ENCODE peak calls at places on chromosomes 4 and X, in five cellular contexts. One of them, this sample, is unnamed.

GRCh38 chrX:39133971-39134370 is 332.7 kb downstream of the MID1IP1 start:
- DNase-seq in K562: peak
- DNase-seq in HepG2: no peak
- DNase-seq in SK-N-SH: no peak
- DNase-seq in GM12878: no peak
- DNase-seq in this sample: no peak

GRCh38 chrX:7316887-7317286 is 168.9 kb upstream of the PUDP start:
- DNase-seq in K562: no peak
- DNase-seq in HepG2: no peak
- DNase-seq in SK-N-SH: no peak
- DNase-seq in GM12878: no peak
- DNase-seq in this sample: no peak

GRCh38 chrX:40947276-40947675 is 138.0 kb upstream of the USP9X start:
- DNase-seq in K562: no peak
- DNase-seq in HepG2: no peak
- DNase-seq in SK-N-SH: no peak
- DNase-seq in GM12878: no peak
- DNase-seq in this sample: no peak

GRCh38 chrX:29039501-29039900 is 452.3 kb downstream of the IL1RAPL1 start:
- DNase-seq in K562: no peak
- DNase-seq in HepG2: no peak
- DNase-seq in SK-N-SH: no peak
- DNase-seq in GM12878: no peak
- DNase-seq in this sample: no peak

GRCh38 chr4:23033796-23034195 is 341.1 kb downstream of the GBA3 start:
- DNase-seq in K562: no peak
- DNase-seq in HepG2: no peak
- DNase-seq in SK-N-SH: no peak
- DNase-seq in GM12878: no peak
- DNase-seq in this sample: no peak

GRCh38 chr4:52946811-52947210 is 84.7 kb downstream of the RASL11B start:
- DNase-seq in K562: no peak
- DNase-seq in HepG2: no peak
- DNase-seq in SK-N-SH: no peak
- DNase-seq in GM12878: no peak
- DNase-seq in this sample: no peak

GRCh38 chr4:98481167-98481566 is 177.2 kb downstream of the TSPAN5 start:
- DNase-seq in K562: no peak
- DNase-seq in HepG2: peak
- DNase-seq in SK-N-SH: peak
- DNase-seq in GM12878: no peak
- DNase-seq in this sample: no peak

GRCh38 chrX:118878977-118879376 is 55.4 kb downstream of the ZCCHC12 start:
- DNase-seq in K562: no peak
- DNase-seq in HepG2: no peak
- DNase-seq in SK-N-SH: no peak
- DNase-seq in GM12878: no peak
- DNase-seq in this sample: no peak

GRCh38 chr4:7332216-7333023 is 102.3 kb downstream of the PSAPL1 start:
- DNase-seq in K562: no peak
- DNase-seq in HepG2: no peak
- DNase-seq in SK-N-SH: no peak
- DNase-seq in GM12878: no peak
- DNase-seq in this sample: no peak

GRCh38 chr4:113106076-113106475 is 56.6 kb downstream of the ANK2 start:
- DNase-seq in K562: no peak
- DNase-seq in HepG2: peak
- DNase-seq in SK-N-SH: peak
- DNase-seq in GM12878: no peak
- DNase-seq in this sample: peak

GRCh38 chr4:6342530-6343293 is 73.1 kb downstream of the WFS1 start:
- DNase-seq in K562: no peak
- DNase-seq in HepG2: no peak
- DNase-seq in SK-N-SH: peak
- DNase-seq in GM12878: no peak
- DNase-seq in this sample: no peak

GRCh38 chr4:119939066-119939995 is 127.3 kb downstream of the MAD2L1 start:
- DNase-seq in K562: no peak
- DNase-seq in HepG2: no peak
- DNase-seq in SK-N-SH: no peak
- DNase-seq in GM12878: no peak
- DNase-seq in this sample: no peak
- TF ChIP-seq FOXM1 in K562: no peak
- TF ChIP-seq FOXM1 in HepG2: no peak
- TF ChIP-seq FOXM1 in SK-N-SH: no peak
- TF ChIP-seq FOXM1 in GM12878: no peak
- TF ChIP-seq FOXM1 in this sample: no peak

DNA sequence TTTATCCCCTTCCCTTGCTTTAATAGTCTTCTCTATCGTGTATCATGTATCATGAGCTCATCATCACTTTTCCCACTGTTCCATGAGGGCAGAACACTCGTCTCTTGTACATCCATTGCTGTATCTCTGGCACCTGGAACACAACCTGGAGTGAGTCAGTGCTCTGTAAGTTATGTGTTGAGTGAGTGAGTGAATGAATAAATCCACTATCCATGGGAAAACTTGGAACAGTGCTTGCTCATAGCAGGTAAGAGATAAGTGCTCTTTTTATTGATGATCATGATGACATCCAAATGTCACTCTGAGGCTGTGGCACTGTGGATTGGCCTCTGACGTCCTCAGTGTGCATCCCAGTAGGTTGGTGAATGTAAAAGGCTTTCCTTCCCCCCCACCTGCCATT is 4.3 kb downstream of the FGFBP1 start:
- DNase-seq in K562: no peak
- DNase-seq in HepG2: no peak
- DNase-seq in SK-N-SH: no peak
- DNase-seq in GM12878: no peak
- DNase-seq in this sample: no peak
- TF ChIP-seq FOXM1 in K562: no peak
- TF ChIP-seq FOXM1 in HepG2: no peak
- TF ChIP-seq FOXM1 in SK-N-SH: no peak
- TF ChIP-seq FOXM1 in GM12878: no peak
- TF ChIP-seq FOXM1 in this sample: no peak

GRCh38 chrX:113929004-113929403 is 654.9 kb upstream of the HTR2C start:
- DNase-seq in K562: peak
- DNase-seq in HepG2: peak
- DNase-seq in SK-N-SH: peak
- DNase-seq in GM12878: no peak
- DNase-seq in this sample: peak
- TF ChIP-seq FOXM1 in K562: no peak
- TF ChIP-seq FOXM1 in HepG2: no peak
- TF ChIP-seq FOXM1 in SK-N-SH: no peak
- TF ChIP-seq FOXM1 in GM12878: no peak
- TF ChIP-seq FOXM1 in this sample: no peak

DNA sequence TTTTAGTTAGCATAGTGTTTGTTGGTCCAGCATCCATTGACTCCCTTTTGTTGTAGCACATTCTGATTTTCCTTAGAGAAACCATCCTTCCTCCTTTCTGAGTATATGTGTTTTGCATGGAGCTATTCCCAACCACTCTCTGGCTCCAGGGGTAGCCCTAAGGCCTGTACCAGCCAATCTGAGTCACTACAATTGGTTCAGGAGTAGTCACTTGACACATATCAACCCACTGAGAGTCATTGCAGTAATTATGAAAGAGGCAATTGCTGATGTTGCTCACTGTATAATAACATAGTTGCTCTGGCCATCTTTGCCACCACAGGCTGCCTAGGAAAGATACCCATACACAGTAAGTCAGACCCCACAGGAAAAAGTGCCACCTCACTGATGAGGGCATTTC is 71.2 kb upstream of the GRID2 start:
- DNase-seq in K562: no peak
- DNase-seq in HepG2: no peak
- DNase-seq in SK-N-SH: no peak
- DNase-seq in GM12878: no peak
- DNase-seq in this sample: no peak
- TF ChIP-seq FOXM1 in K562: no peak
- TF ChIP-seq FOXM1 in HepG2: no peak
- TF ChIP-seq FOXM1 in SK-N-SH: no peak
- TF ChIP-seq FOXM1 in GM12878: no peak
- TF ChIP-seq FOXM1 in this sample: no peak

GRCh38 chr4:103673983-103674382 is 45.8 kb downstream of the TACR3 start:
- DNase-seq in K562: no peak
- DNase-seq in HepG2: no peak
- DNase-seq in SK-N-SH: no peak
- DNase-seq in GM12878: no peak
- DNase-seq in this sample: no peak
- TF ChIP-seq FOXM1 in K562: no peak
- TF ChIP-seq FOXM1 in HepG2: no peak
- TF ChIP-seq FOXM1 in SK-N-SH: no peak
- TF ChIP-seq FOXM1 in GM12878: no peak
- TF ChIP-seq FOXM1 in this sample: no peak

GRCh38 chrX:130028196-130028595 is 45.8 kb downstream of the BCORL1 start:
- DNase-seq in K562: peak
- DNase-seq in HepG2: no peak
- DNase-seq in SK-N-SH: peak
- DNase-seq in GM12878: no peak
- DNase-seq in this sample: peak

GRCh38 chrX:130027569-130027968 is 45.1 kb downstream of the BCORL1 start:
- DNase-seq in K562: no peak
- DNase-seq in HepG2: no peak
- DNase-seq in SK-N-SH: no peak
- DNase-seq in GM12878: no peak
- DNase-seq in this sample: no peak

GRCh38 chrX:130020661-130021324 is 38.4 kb downstream of the BCORL1 start:
- DNase-seq in K562: no peak
- DNase-seq in HepG2: no peak
- DNase-seq in SK-N-SH: no peak
- DNase-seq in GM12878: no peak
- DNase-seq in this sample: no peak

GRCh38 chrX:130024127-130024526 is 41.7 kb downstream of the BCORL1 start:
- DNase-seq in K562: peak
- DNase-seq in HepG2: no peak
- DNase-seq in SK-N-SH: peak
- DNase-seq in GM12878: peak
- DNase-seq in this sample: peak

GRCh38 chrX:130025256-130025655 is 42.8 kb downstream of the BCORL1 start:
- DNase-seq in K562: no peak
- DNase-seq in HepG2: no peak
- DNase-seq in SK-N-SH: no peak
- DNase-seq in GM12878: no peak
- DNase-seq in this sample: peak
- TF ChIP-seq FOXM1 in K562: no peak
- TF ChIP-seq FOXM1 in HepG2: no peak
- TF ChIP-seq FOXM1 in SK-N-SH: no peak
- TF ChIP-seq FOXM1 in GM12878: no peak
- TF ChIP-seq FOXM1 in this sample: no peak

GRCh38 chr4:129968366-129968765 is 872.4 kb downstream of the C4orf33 start:
- DNase-seq in K562: no peak
- DNase-seq in HepG2: no peak
- DNase-seq in SK-N-SH: no peak
- DNase-seq in GM12878: no peak
- DNase-seq in this sample: no peak

GRCh38 chr4:129971419-129971818 is 875.5 kb downstream of the C4orf33 start:
- DNase-seq in K562: no peak
- DNase-seq in HepG2: no peak
- DNase-seq in SK-N-SH: no peak
- DNase-seq in GM12878: no peak
- DNase-seq in this sample: no peak

GRCh38 chr4:129968778-129969177 is 872.8 kb downstream of the C4orf33 start:
- DNase-seq in K562: no peak
- DNase-seq in HepG2: no peak
- DNase-seq in SK-N-SH: no peak
- DNase-seq in GM12878: no peak
- DNase-seq in this sample: no peak

GRCh38 chr4:129972257-129972656 is 876.3 kb downstream of the C4orf33 start:
- DNase-seq in K562: no peak
- DNase-seq in HepG2: no peak
- DNase-seq in SK-N-SH: no peak
- DNase-seq in GM12878: no peak
- DNase-seq in this sample: no peak
- TF ChIP-seq FOXM1 in K562: no peak
- TF ChIP-seq FOXM1 in HepG2: no peak
- TF ChIP-seq FOXM1 in SK-N-SH: no peak
- TF ChIP-seq FOXM1 in GM12878: no peak
- TF ChIP-seq FOXM1 in this sample: no peak